ENCODE peak calls at places on chromosomes 5 and 9, in four cellular contexts. I is AG04449, T is Peyer's patch, L is IMR-90. G is an unnamed sample.

GRCh38 chr9:87859137-87859536 is 23.5 kb upstream of the SPATA31E1 start:
- DNase-seq in I (no peak), T (no peak), L (no peak), G (no peak)

GRCh38 chr9:105206821-105207699 is 37.4 kb upstream of the SLC44A1 start:
- DNase-seq in I (no peak), T (no peak), L (peak), G (peak)

GRCh38 chr5:157020508-157021213 is 38.3 kb downstream of the HAVCR1 start:
- DNase-seq in I (no peak), T (no peak), L (no peak), G (no peak)

GRCh38 chr9:75148551-75148950 is 60.2 kb downstream of the OSTF1 start:
- DNase-seq in I (peak), T (no peak), L (peak), G (peak)

GRCh38 chr5:83401122-83401620 is 70.4 kb upstream of the VCAN start:
- DNase-seq in I (no peak), T (no peak), L (peak), G (peak)

GRCh38 chr5:84248013-84248412 is 136.7 kb downstream of the EDIL3 start:
- DNase-seq in I (no peak), T (no peak), L (no peak), G (no peak)

GRCh38 chr9:105055922-105056321 is 128.0 kb upstream of the ABCA1 start:
- DNase-seq in I (no peak), T (no peak), L (peak), G (peak)

GRCh38 chr9:130497139-130497538 is 52.4 kb downstream of the ASS1 start:
- DNase-seq in I (no peak), T (no peak), L (no peak), G (no peak)

GRCh38 chr9:23695572-23695971 is 130.5 kb downstream of the ELAVL2 start:
- DNase-seq in I (no peak), T (no peak), L (no peak), G (no peak)

GRCh38 chr5:54360089-54360488 is 49.7 kb upstream of the ARL15 start:
- DNase-seq in I (no peak), T (no peak), L (peak), G (peak)

GRCh38 chr5:176915906-176916305 is 16.8 kb upstream of the HK3 start:
- DNase-seq in I (no peak), T (no peak), L (no peak), G (no peak)

GRCh38 chr9:976805-977360 is 428 bp downstream of the DMRT3 start:
- DNase-seq in I (no peak), T (no peak), L (no peak), G (no peak)

DNA sequence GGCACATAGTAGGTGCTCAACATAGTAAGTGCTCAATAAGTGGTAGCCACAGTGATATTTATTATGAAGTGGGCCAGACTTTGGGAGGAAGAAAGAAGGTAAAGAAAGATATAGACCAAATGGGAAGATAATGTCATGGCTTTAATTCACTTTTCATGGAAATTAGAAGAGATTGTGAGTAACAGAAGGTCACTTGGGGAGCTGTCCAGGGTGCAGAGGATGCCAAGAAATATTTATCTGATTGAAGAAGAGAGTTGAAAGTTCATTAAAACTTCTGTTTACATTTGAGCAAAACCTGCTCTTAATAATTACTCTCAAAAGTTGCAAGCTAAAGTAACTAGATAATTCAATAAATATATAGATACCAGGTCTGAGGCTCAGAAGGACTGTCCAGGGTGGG is 28.3 kb upstream of the IL33 start:
- DNase-seq in I (no peak), T (no peak), L (no peak), G (no peak)
- H3K4me3 ChIP-seq in I (no peak), T (no peak), L (no peak), G (no peak)

DNA sequence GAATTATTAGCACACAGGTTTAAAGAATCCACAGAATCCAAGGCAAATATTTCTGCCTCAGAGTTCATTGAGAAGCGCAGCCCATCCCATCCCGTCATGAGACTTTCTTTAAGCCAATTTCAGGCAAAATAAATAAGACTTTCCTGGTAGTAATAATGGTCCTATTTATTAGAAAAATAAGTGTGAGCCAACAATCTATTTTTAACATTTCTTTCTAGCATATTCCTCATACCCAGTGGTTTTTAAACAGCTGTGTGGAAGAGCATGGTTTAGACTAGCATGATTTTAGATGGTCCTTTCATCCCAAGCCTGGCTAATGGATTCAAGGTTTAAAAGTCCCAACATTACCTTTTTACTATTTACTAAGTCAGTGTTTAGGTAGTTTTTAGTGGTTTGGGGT is 125.8 kb downstream of the SCAMP1 start:
- DNase-seq in I (no peak), T (no peak), L (no peak), G (no peak)
- TF ChIP-seq CTCF in I (no peak), T (no peak), L (no peak), G (no peak)

GRCh38 chr9:137778914-137779313 is 98.7 kb upstream of the CACNA1B start:
- DNase-seq in I (no peak), T (no peak), L (no peak), G (no peak)
- H3K4me3 ChIP-seq in I (no peak), T (no peak), L (no peak), G (no peak)

DNA sequence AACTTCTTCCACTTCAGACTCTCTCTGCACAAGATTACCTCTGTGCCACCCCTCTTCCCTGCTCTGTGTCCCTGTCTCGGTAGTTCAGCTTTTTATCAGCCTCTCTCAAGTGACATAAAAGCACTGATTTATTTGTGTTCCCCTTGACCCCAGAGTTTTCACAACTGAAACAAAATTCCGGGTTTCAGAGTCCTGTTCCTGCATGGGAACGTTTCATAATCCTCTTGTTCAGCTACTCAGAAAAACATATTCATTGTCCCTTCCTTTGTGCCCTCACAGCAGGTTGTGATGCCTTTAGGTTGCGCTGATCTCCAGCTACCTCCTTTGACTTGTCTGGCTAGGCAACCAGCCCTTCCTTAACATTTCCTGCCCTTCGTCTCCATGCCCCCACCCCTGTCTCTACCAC is 13.7 kb upstream of the ITGA1 start:
- DNase-seq in I (no peak), T (no peak), L (no peak), G (no peak)
- TF ChIP-seq CTCF in I (no peak), T (no peak), L (no peak), G (no peak)

GRCh38 chr9:78144663-78145377 is 91.1 kb upstream of the CEP78 start:
- DNase-seq in I (no peak), T (no peak), L (no peak), G (no peak)

GRCh38 chr9:78146241-78146640 is 89.6 kb upstream of the CEP78 start:
- DNase-seq in I (peak), T (no peak), L (peak), G (no peak)

GRCh38 chr9:78150983-78151356 is 84.9 kb upstream of the CEP78 start:
- DNase-seq in I (no peak), T (no peak), L (no peak), G (no peak)

GRCh38 chr9:78150312-78150982 is 85.4 kb upstream of the CEP78 start:
- DNase-seq in I (no peak), T (no peak), L (no peak), G (no peak)

GRCh38 chr9:78149738-78150291 is 86.1 kb upstream of the CEP78 start:
- DNase-seq in I (no peak), T (no peak), L (no peak), G (no peak)
- H3K4me3 ChIP-seq in I (no peak), T (no peak), L (no peak), G (no peak)

GRCh38 chr5:2782658-2783057 is 31.2 kb upstream of the IRX2 start:
- DNase-seq in I (no peak), T (no peak), L (no peak), G (no peak)

GRCh38 chr5:2779459-2779858 is 28.0 kb upstream of the IRX2 start:
- DNase-seq in I (no peak), T (no peak), L (no peak), G (no peak)

GRCh38 chr5:2780421-2781171 is 29.1 kb upstream of the IRX2 start:
- DNase-seq in I (no peak), T (no peak), L (no peak), G (no peak)

DNA sequence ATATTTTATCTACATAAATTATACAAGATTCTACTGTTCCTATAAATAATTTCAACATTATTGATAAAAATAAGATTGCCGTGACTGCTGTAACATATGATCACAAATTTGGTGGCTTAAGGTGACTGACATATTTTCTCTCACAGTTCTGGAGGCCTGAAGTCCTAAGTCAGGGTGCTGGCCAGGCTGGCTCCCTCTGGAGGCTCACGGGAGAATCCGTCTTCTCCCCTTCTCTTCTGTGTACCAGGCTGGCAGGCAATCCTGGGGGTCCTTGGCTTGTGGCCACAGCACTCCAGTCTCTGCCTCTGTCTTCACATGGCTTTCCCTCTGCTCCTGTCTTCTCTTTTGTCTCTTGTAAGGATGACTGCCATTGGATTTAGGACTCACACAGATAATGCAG is 31.7 kb upstream of the IRX2 start:
- DNase-seq in I (no peak), T (no peak), L (no peak), G (no peak)
- TF ChIP-seq CTCF in I (no peak), T (no peak), L (no peak), G (no peak)

GRCh38 chr5:175060264-175060663 is 335.9 kb downstream of the MSX2 start:
- DNase-seq in I (no peak), T (no peak), L (no peak), G (no peak)

GRCh38 chr5:175056831-175057230 is 332.4 kb downstream of the MSX2 start:
- DNase-seq in I (no peak), T (no peak), L (no peak), G (no peak)

GRCh38 chr5:175059687-175060194 is 335.4 kb downstream of the MSX2 start:
- DNase-seq in I (no peak), T (no peak), L (peak), G (no peak)
- H3K4me3 ChIP-seq in I (no peak), T (peak), L (no peak), G (no peak)

G was measured in fibroblast of pulmonary artery.